ENCODE peak calls at places on chromosomes 1 and 21, in four cellular contexts. One of them, this sample, is unnamed.

GRCh38 chr1:183416850-183417690 is 1.1 kb downstream of the NMNAT2 start:
- DNase-seq in tibial nerve: peak; percentile 43
- DNase-seq in left ventricle myocardium inferior: peak; percentile 71
- DNase-seq in heart left ventricle: peak; percentile 81
- DNase-seq in this sample: no peak

GRCh38 chr1:200176181-200176580 is 148.7 kb downstream of the NR5A2 start:
- DNase-seq in heart left ventricle: no peak
- DNase-seq in tibial nerve: no peak
- DNase-seq in left ventricle myocardium inferior: no peak
- DNase-seq in this sample: no peak

GRCh38 chr21:37149411-37149810 is 76.4 kb downstream of the TTC3 start:
- DNase-seq in left ventricle myocardium inferior: no peak
- DNase-seq in heart left ventricle: no peak
- DNase-seq in tibial nerve: no peak
- DNase-seq in this sample: no peak

GRCh38 chr21:37670883-37671282 is 245.4 kb downstream of the KCNJ6 start:
- DNase-seq in heart left ventricle: no peak
- DNase-seq in left ventricle myocardium inferior: no peak
- DNase-seq in tibial nerve: no peak
- DNase-seq in this sample: no peak

GRCh38 chr1:211280910-211281309 is 21.7 kb downstream of the RCOR3 start:
- DNase-seq in heart left ventricle: no peak
- DNase-seq in left ventricle myocardium inferior: no peak
- DNase-seq in tibial nerve: no peak
- DNase-seq in this sample: no peak

GRCh38 chr1:95029532-95029931 is 43.2 kb downstream of the ALG14 start:
- DNase-seq in left ventricle myocardium inferior: no peak
- DNase-seq in heart left ventricle: no peak
- DNase-seq in tibial nerve: no peak
- DNase-seq in this sample: no peak

GRCh38 chr1:156102634-156103511 is 11.6 kb upstream of the LMNA start:
- DNase-seq in left ventricle myocardium inferior: no peak
- DNase-seq in heart left ventricle: no peak
- DNase-seq in tibial nerve: no peak
- DNase-seq in this sample: no peak

GRCh38 chr1:72357411-72357810 is 75.1 kb upstream of the NEGR1 start:
- DNase-seq in tibial nerve: no peak
- DNase-seq in heart left ventricle: no peak
- DNase-seq in left ventricle myocardium inferior: no peak
- DNase-seq in this sample: no peak

GRCh38 chr1:67532452-67533216 is 102.4 kb upstream of the SERBP1 start:
- DNase-seq in heart left ventricle: no peak
- DNase-seq in left ventricle myocardium inferior: no peak
- DNase-seq in tibial nerve: peak; percentile 60
- DNase-seq in this sample: no peak

GRCh38 chr1:3236361-3236760 is 167.4 kb downstream of the PRDM16 start:
- DNase-seq in heart left ventricle: no peak
- DNase-seq in tibial nerve: no peak
- DNase-seq in left ventricle myocardium inferior: no peak
- DNase-seq in this sample: no peak

GRCh38 chr21:29080454-29080930 is 7.0 kb upstream of the CCT8 start:
- DNase-seq in heart left ventricle: no peak
- DNase-seq in left ventricle myocardium inferior: no peak
- DNase-seq in tibial nerve: no peak
- DNase-seq in this sample: no peak

GRCh38 chr1:21307210-21307609 is 16.9 kb upstream of the ECE1 start:
- DNase-seq in left ventricle myocardium inferior: no peak
- DNase-seq in tibial nerve: no peak
- DNase-seq in heart left ventricle: no peak
- DNase-seq in this sample: no peak
- H3K27ac ChIP-seq in left ventricle myocardium inferior: peak overlapping the region; percentile 50
- H3K27ac ChIP-seq in tibial nerve: peak overlapping the region; percentile 90
- H3K27ac ChIP-seq in heart left ventricle: no peak overlapping the region
- H3K27ac ChIP-seq in this sample: no peak overlapping the region

GRCh38 chr1:109113787-109114568 is at the start of gene ELAPOR1:
- DNase-seq in tibial nerve: peak; percentile 19
- DNase-seq in heart left ventricle: peak; percentile 74
- DNase-seq in left ventricle myocardium inferior: peak; percentile 33
- DNase-seq in this sample: peak; percentile 77

GRCh38 chr1:109109906-109110305 is 4.0 kb upstream of the ELAPOR1 start:
- DNase-seq in left ventricle myocardium inferior: no peak
- DNase-seq in tibial nerve: no peak
- DNase-seq in heart left ventricle: no peak
- DNase-seq in this sample: no peak

GRCh38 chr1:109111386-109112055 is 2.4 kb upstream of the ELAPOR1 start:
- DNase-seq in left ventricle myocardium inferior: no peak
- DNase-seq in tibial nerve: no peak
- DNase-seq in heart left ventricle: no peak
- DNase-seq in this sample: no peak

GRCh38 chr1:109112652-109113285 is 1.1 kb upstream of the ELAPOR1 start:
- DNase-seq in left ventricle myocardium inferior: peak; percentile 93
- DNase-seq in heart left ventricle: peak; percentile 97
- DNase-seq in tibial nerve: peak; percentile 95
- DNase-seq in this sample: peak; percentile 81

GRCh38 chr1:109112056-109112651 is 1.8 kb upstream of the ELAPOR1 start:
- DNase-seq in tibial nerve: no peak
- DNase-seq in left ventricle myocardium inferior: no peak
- DNase-seq in heart left ventricle: no peak
- DNase-seq in this sample: no peak
- H3K27ac ChIP-seq in tibial nerve: peak overlapping the region; percentile 65
- H3K27ac ChIP-seq in left ventricle myocardium inferior: peak overlapping the region; percentile 20
- H3K27ac ChIP-seq in heart left ventricle: no peak overlapping the region
- H3K27ac ChIP-seq in this sample: peak overlapping the region; percentile 52

GRCh38 chr1:108082006-108082405 is 117.0 kb upstream of the VAV3 start:
- DNase-seq in left ventricle myocardium inferior: no peak
- DNase-seq in heart left ventricle: no peak
- DNase-seq in tibial nerve: no peak
- DNase-seq in this sample: no peak
- H3K27ac ChIP-seq in left ventricle myocardium inferior: no peak overlapping the region
- H3K27ac ChIP-seq in heart left ventricle: no peak overlapping the region
- H3K27ac ChIP-seq in tibial nerve: no peak overlapping the region
- H3K27ac ChIP-seq in this sample: no peak overlapping the region

GRCh38 chr1:29973406-29973805 is 737.1 kb downstream of the PTPRU start:
- DNase-seq in tibial nerve: no peak
- DNase-seq in heart left ventricle: no peak
- DNase-seq in left ventricle myocardium inferior: no peak
- DNase-seq in this sample: no peak
- H3K27ac ChIP-seq in tibial nerve: no peak overlapping the region
- H3K27ac ChIP-seq in heart left ventricle: no peak overlapping the region
- H3K27ac ChIP-seq in left ventricle myocardium inferior: no peak overlapping the region
- H3K27ac ChIP-seq in this sample: no peak overlapping the region

DNA sequence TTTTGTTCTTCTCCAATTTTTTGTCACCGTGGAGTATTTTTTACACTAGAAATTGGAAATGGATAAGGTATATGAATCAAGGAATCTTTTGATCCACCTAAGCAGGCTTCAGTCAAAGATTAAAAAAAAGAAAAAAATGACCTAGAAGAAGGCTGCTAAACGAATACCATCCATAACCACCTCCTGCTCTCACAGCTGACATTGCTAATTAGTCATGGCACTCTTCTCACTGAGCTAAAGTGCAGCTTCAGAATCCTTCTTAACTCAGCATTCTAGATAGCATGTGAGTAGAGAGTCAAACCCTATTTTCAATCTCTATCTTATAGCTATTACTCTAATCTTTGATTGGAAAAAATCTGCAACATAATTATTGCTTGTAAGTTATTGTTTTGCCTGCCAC is 40.2 kb upstream of the ST6GALNAC5 start:
- DNase-seq in heart left ventricle: no peak
- DNase-seq in left ventricle myocardium inferior: no peak
- DNase-seq in tibial nerve: no peak
- DNase-seq in this sample: no peak
- H3K27ac ChIP-seq in heart left ventricle: no peak overlapping the region
- H3K27ac ChIP-seq in left ventricle myocardium inferior: no peak overlapping the region
- H3K27ac ChIP-seq in tibial nerve: no peak overlapping the region
- H3K27ac ChIP-seq in this sample: no peak overlapping the region

DNA sequence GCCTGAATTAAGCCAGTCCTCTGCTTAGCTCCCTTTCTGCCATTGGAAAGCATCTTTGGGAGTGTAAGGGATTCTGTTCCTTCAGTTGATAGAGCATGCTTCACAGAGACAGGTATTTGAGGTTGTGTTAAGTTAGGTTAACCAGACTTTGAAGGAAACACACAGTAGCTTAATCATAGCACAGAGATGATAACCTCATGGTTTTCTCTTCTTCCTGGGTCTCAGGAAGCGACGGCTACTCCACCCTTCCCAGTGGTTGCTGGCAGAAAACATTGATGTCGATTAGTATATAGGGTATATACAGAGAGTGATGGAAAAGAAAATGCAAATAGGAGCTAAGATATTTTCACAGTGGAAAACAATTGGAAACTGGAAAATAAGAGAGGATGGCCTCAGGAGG is 42.0 kb downstream of the S1PR1 start:
- DNase-seq in heart left ventricle: no peak
- DNase-seq in left ventricle myocardium inferior: no peak
- DNase-seq in tibial nerve: no peak
- DNase-seq in this sample: no peak
- H3K27ac ChIP-seq in heart left ventricle: no peak overlapping the region
- H3K27ac ChIP-seq in left ventricle myocardium inferior: no peak overlapping the region
- H3K27ac ChIP-seq in tibial nerve: no peak overlapping the region
- H3K27ac ChIP-seq in this sample: no peak overlapping the region

GRCh38 chr1:170807432-170807831 is 127.9 kb upstream of the MROH9 start:
- DNase-seq in left ventricle myocardium inferior: no peak
- DNase-seq in tibial nerve: no peak
- DNase-seq in heart left ventricle: no peak
- DNase-seq in this sample: no peak

GRCh38 chr1:170804879-170805278 is 130.5 kb upstream of the MROH9 start:
- DNase-seq in tibial nerve: no peak
- DNase-seq in left ventricle myocardium inferior: no peak
- DNase-seq in heart left ventricle: no peak
- DNase-seq in this sample: no peak

GRCh38 chr1:170808229-170808870 is 127.0 kb upstream of the MROH9 start:
- DNase-seq in left ventricle myocardium inferior: no peak
- DNase-seq in tibial nerve: no peak
- DNase-seq in heart left ventricle: no peak
- DNase-seq in this sample: no peak

GRCh38 chr1:170804419-170804818 is 130.9 kb upstream of the MROH9 start:
- DNase-seq in tibial nerve: no peak
- DNase-seq in left ventricle myocardium inferior: no peak
- DNase-seq in heart left ventricle: no peak
- DNase-seq in this sample: no peak

GRCh38 chr1:170805957-170806662 is 129.2 kb upstream of the MROH9 start:
- DNase-seq in heart left ventricle: no peak
- DNase-seq in left ventricle myocardium inferior: no peak
- DNase-seq in tibial nerve: peak; percentile 8
- DNase-seq in this sample: no peak
- H3K27ac ChIP-seq in heart left ventricle: no peak overlapping the region
- H3K27ac ChIP-seq in left ventricle myocardium inferior: no peak overlapping the region
- H3K27ac ChIP-seq in tibial nerve: peak overlapping the region; percentile 51
- H3K27ac ChIP-seq in this sample: no peak overlapping the region

DNA sequence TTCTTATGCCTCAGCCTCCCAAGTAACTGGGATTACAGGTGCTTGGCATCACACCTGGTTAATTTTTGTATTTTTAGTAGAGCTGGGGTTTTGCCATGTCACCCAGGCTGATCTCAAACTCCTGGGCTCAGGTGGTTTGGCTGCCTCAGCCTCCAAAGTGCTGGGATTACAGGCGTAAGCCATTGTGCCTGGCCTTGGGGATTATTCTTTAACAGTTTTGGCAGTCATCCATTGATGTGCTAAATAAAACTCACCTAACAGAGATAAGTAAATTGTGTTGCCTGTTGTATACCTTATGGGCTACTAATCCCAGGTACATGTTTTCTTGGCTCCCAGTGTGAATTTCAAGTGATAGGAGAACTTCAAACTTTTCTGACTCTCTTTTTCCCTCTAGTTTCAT is 35.2 kb upstream of the PDE4B start:
- DNase-seq in heart left ventricle: no peak
- DNase-seq in tibial nerve: no peak
- DNase-seq in left ventricle myocardium inferior: no peak
- DNase-seq in this sample: no peak
- H3K27ac ChIP-seq in heart left ventricle: no peak overlapping the region
- H3K27ac ChIP-seq in tibial nerve: no peak overlapping the region
- H3K27ac ChIP-seq in left ventricle myocardium inferior: no peak overlapping the region
- H3K27ac ChIP-seq in this sample: no peak overlapping the region

GRCh38 chr1:159014003-159014571 is 4.4 kb downstream of the IFI16 start:
- DNase-seq in heart left ventricle: no peak
- DNase-seq in tibial nerve: no peak
- DNase-seq in left ventricle myocardium inferior: no peak
- DNase-seq in this sample: no peak

GRCh38 chr1:159012495-159012894 is 2.8 kb downstream of the IFI16 start:
- DNase-seq in left ventricle myocardium inferior: no peak
- DNase-seq in heart left ventricle: no peak
- DNase-seq in tibial nerve: peak; percentile 30
- DNase-seq in this sample: no peak

GRCh38 chr1:159009704-159010361 is at the start of gene IFI16:
- DNase-seq in left ventricle myocardium inferior: no peak
- DNase-seq in tibial nerve: peak; percentile 74
- DNase-seq in heart left ventricle: no peak
- DNase-seq in this sample: no peak

GRCh38 chr1:159010398-159010797 is 691 bp downstream of the IFI16 start:
- DNase-seq in heart left ventricle: no peak
- DNase-seq in left ventricle myocardium inferior: no peak
- DNase-seq in tibial nerve: no peak
- DNase-seq in this sample: no peak

DNA sequence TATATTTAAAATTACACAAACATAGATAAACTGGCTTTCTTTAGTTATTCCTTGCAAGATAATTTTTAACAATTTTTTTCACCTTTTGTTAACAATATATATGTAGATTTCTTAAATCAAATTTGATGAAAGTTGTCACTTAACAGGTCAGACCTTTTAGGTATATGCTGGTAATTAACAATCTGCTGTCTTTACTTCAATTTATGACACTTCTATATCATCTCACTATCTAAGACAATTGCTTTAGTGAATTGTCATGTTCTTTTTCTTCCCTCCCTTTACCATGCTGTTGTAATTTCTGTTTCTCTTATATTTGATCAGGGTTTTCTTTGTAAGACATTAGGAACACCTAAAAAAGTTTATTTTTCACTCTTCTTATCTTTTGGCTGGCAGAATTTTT is 2.0 kb downstream of the IFI16 start:
- DNase-seq in heart left ventricle: no peak
- DNase-seq in tibial nerve: no peak
- DNase-seq in left ventricle myocardium inferior: no peak
- DNase-seq in this sample: no peak
- H3K27ac ChIP-seq in heart left ventricle: peak overlapping the region; percentile 2
- H3K27ac ChIP-seq in tibial nerve: peak overlapping the region; percentile 94
- H3K27ac ChIP-seq in left ventricle myocardium inferior: peak overlapping the region; percentile 88
- H3K27ac ChIP-seq in this sample: no peak overlapping the region

This sample was measured in caudate nucleus.